ENCODE peak calls at places on chromosomes 7 and 10, in six cellular contexts. O is HCT116; B is CD8-positive, alpha-beta memory T cell; H is endodermal cell; N is breast epithelium; S is heart left ventricle. U is an unnamed sample.

GRCh38 chr7:92306153-92306552 is 60.4 kb downstream of the ANKIB1 start:
- DNase-seq in O (peak), B (no peak), H (no peak), N (no peak), S (no peak), U (peak)

GRCh38 chr7:11492307-11492706 is 339.7 kb downstream of the THSD7A start:
- DNase-seq in O (no peak), B (no peak), H (no peak), N (no peak), S (no peak), U (no peak)

GRCh38 chr7:129719980-129720732 is 108.6 kb downstream of the NRF1 start:
- DNase-seq in O (no peak), B (no peak), H (no peak), N (no peak), S (no peak), U (no peak)

GRCh38 chr7:142496545-142496991 is 238.7 kb upstream of the PRSS58 start:
- DNase-seq in O (peak), B (peak), H (no peak), N (no peak), S (no peak), U (no peak)

GRCh38 chr7:91836065-91836368 is 44.5 kb downstream of the MTERF1 start:
- DNase-seq in O (no peak), B (no peak), H (no peak), N (no peak), S (no peak), U (no peak)

GRCh38 chr7:114857605-114858004 is 64.3 kb upstream of the MDFIC start:
- DNase-seq in O (no peak), B (no peak), H (no peak), N (no peak), S (no peak), U (peak)

GRCh38 chr10:3737811-3738311 is 47.1 kb downstream of the KLF6 start:
- DNase-seq in O (no peak), B (no peak), H (no peak), N (no peak), S (no peak), U (no peak)

GRCh38 chr7:34143397-34143796 is 238.1 kb downstream of the BMPER start:
- DNase-seq in O (no peak), B (no peak), H (no peak), N (no peak), S (no peak), U (no peak)

GRCh38 chr7:75732764-75733630 is 5.7 kb downstream of the HIP1 start:
- DNase-seq in O (peak), B (no peak), H (no peak), N (no peak), S (no peak), U (no peak)

GRCh38 chr7:94679341-94679740 is 23.4 kb upstream of the SGCE start:
- DNase-seq in O (no peak), B (no peak), H (no peak), N (no peak), S (no peak), U (no peak)

GRCh38 chr10:78685466-78686163 is 383.2 kb upstream of the ZMIZ1 start:
- DNase-seq in O (no peak), B (no peak), H (peak), N (no peak), S (no peak), U (no peak)

GRCh38 chr10:70348228-70348850 is 34.1 kb downstream of the LRRC20 start:
- DNase-seq in O (no peak), B (peak), H (peak), N (no peak), S (peak), U (no peak)

GRCh38 chr10:11337516-11337915 is 273.9 kb downstream of the USP6NL start:
- DNase-seq in O (no peak), B (peak), H (peak), N (no peak), S (no peak), U (no peak)
- H3K27ac ChIP-seq in O (no peak), B (no peak), H (peak), N (no peak), S (no peak), U (no peak)

GRCh38 chr10:95663496-95663895 is 7.0 kb upstream of the ALDH18A1 start:
- DNase-seq in O (no peak), B (no peak), H (no peak), N (no peak), S (no peak), U (no peak)
- H3K27ac ChIP-seq in O (no peak), B (no peak), H (no peak), N (no peak), S (no peak), U (no peak)

GRCh38 chr10:23367896-23368685 is 23.5 kb upstream of the C10orf67 start:
- DNase-seq in O (no peak), B (no peak), H (no peak), N (no peak), S (no peak), U (no peak)
- H3K27ac ChIP-seq in O (no peak), B (no peak), H (no peak), N (no peak), S (no peak), U (no peak)

GRCh38 chr10:112811741-112812551 is 138.1 kb upstream of the TCF7L2 start:
- DNase-seq in O (peak), B (no peak), H (peak), N (peak), S (no peak), U (peak)
- H3K27ac ChIP-seq in O (peak), B (no peak), H (peak), N (peak), S (no peak), U (peak)

DNA sequence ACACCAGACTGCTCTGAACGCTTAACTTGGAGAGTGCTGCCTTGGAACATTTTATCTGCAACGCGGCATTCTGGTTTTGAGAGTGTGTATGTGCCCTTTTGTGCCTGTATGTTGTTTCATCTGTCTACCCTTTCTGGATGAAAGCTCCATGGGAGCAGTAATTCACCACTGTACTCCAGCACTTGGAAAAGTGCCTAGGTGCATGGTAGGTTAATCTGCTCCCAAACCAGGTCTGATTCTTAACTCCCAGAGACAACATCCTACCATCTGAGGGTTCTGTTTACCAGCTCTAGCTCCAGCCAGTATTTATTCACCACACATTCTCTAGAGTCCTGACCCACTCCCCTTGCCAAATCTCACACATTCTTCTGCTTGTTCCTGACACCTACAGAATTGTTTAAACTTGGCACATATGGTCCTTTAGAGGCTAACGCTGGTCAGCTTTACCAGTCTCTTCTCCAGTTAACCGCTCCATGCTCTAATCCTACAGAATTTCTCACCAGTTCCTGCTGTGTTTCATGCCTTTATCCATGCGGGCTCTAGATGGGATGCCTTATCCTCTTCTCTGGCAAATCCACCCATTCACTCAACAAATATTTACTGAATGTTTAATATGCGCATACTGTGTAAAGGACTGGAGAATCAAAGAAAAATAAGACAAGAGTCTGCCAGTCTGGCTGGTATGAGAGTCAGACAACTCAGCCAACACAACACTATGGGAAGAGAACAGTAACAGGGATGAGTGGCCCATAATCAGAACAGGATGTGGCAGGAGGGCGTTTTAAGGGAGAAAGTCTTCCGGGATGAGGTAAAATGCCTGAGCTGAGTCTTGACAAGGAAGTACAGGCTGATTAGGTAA is 46.4 kb downstream of the MTPN start:
- DNase-seq in O (no peak), B (no peak), H (peak), N (no peak), S (no peak), U (peak)
- H3K27ac ChIP-seq in O (no peak), B (no peak), H (peak), N (no peak), S (peak), U (peak)

DNA sequence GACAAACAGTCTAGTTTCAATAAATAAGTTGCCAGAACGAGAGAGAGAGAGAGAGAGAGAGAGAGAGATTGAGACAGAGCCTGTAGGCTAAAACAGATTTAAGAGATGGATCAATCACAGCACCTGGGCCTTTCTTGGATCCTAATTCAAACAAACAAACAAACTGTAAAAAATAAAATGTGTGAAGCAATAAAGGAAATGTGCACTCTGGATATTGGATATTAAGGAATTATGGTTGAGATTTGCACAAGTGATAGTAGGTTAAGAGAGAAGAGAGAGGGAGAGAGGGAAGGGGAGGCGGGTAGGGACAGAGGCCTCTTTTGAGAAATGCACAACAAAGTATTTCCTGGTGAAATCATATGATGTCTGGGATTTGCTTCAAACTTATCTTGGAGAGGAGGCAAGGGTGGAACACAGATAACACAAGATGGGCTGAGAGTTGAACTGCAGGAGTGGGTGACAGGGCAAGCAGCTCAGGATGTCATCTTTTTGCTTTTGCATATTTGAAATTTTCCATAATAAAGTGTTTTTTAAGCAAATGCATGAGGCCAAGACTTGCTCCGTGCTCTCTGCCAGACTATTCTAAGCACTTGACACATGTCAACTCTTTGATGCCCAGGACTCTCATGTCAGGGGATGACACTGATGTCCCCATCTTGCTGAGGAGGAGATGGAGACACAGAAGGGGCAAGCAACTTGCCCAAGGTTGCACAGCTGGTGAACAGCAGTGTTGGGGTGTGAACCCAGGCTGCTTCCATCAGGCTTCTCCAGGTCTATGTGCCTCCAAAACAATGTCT is 9.2 kb upstream of the AEBP1 start:
- DNase-seq in O (no peak), B (no peak), H (no peak), N (no peak), S (no peak), U (no peak)
- H3K27ac ChIP-seq in O (no peak), B (no peak), H (no peak), N (no peak), S (no peak), U (no peak)

DNA sequence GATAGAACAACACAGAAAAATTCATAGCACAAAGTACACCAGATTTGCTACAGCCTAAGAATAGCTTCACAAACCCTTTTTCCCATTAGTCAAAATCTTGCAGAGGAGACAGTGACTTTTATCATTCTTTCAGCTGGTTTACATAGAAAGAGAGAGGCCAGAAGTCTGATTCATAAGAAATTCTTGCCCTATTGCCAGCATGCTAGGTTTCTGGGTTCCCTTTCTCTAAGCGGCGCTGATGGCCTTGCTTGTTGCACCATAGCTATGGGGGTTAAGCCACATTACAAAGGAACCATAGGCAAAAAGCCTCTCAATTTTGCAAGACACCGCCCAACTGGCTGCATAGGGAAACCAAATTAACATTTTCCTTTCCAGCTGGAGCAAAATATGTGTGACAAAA is 87.4 kb downstream of the ZNF467 start:
- DNase-seq in O (no peak), B (no peak), H (no peak), N (no peak), S (no peak), U (no peak)
- H3K27ac ChIP-seq in O (no peak), B (no peak), H (no peak), N (no peak), S (no peak), U (no peak)

GRCh38 chr7:101950450-101951119 is 133.2 kb downstream of the CUX1 start:
- DNase-seq in O (peak), B (no peak), H (no peak), N (no peak), S (no peak), U (no peak)

GRCh38 chr7:101951757-101952156 is 134.3 kb downstream of the CUX1 start:
- DNase-seq in O (no peak), B (no peak), H (no peak), N (no peak), S (no peak), U (no peak)

GRCh38 chr7:101952355-101953247 is 135.2 kb downstream of the CUX1 start:
- DNase-seq in O (peak), B (no peak), H (no peak), N (no peak), S (no peak), U (no peak)

GRCh38 chr7:101954494-101954893 is 137.1 kb downstream of the CUX1 start:
- DNase-seq in O (no peak), B (no peak), H (no peak), N (no peak), S (no peak), U (no peak)

DNA sequence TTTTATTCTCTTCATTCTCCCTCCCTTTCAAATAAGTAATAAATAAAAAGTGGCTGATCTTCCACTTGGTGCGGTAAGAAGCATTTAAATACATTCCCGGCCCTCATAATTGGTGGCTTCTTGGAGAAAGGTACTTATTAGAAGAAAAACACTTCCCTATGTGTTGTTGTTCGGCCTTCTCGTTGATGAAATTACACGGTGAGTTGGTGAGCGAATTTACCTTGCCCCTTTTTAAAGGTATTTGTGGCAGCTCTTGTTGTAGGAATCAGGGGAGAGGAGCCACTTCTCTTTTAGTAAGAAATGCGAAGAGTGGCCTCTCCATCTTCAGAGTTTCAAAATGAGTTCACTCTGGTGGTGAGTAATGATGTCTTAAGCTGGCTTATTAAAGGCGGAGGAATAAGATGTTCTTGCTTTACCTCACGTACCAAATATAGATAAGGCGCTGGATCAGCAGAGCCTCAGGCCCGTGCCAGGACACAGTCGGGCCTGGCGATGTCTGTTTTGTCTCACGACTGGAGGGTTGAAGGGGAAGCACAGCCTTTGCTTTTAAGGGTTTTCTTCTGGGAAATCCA is 135.9 kb downstream of the CUX1 start:
- DNase-seq in O (peak), B (no peak), H (no peak), N (no peak), S (peak), U (no peak)
- H3K27ac ChIP-seq in O (peak), B (no peak), H (no peak), N (no peak), S (peak), U (no peak)

DNA sequence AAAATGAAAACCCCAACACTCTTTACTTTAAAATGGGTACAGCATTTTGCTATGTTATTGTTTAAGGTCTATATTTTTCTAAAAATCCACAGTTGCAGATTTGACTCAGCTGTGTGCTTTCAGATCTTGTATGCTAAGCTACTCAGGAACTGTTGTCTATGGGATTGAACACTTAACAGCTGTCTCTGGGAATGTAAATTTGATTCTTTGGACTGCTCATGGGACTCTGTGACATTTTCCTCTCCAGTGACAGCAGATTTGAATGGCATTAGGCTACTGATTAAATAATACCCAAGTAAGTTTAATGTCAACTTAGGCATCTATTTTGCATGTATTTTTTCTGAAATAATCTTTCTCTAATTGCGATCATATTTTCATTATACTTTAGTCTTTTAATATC is 1.7 kb upstream of the CD36 start:
- DNase-seq in O (no peak), B (no peak), H (no peak), N (no peak), S (no peak), U (no peak)
- H3K27ac ChIP-seq in O (no peak), B (no peak), H (no peak), N (no peak), S (peak), U (no peak)

U was measured in epithelial cell of prostate.